ENCODE peak calls at places on chromosomes 1 and 21, in six cellular contexts. One of them, this sample, is unnamed.

GRCh38 chr1:15940110-15941043 is 35.5 kb downstream of the ZBTB17 start:
- DNase-seq in AG09309: no peak
- DNase-seq in AG04449: no peak
- DNase-seq in BE2C: no peak
- DNase-seq in adrenal gland: no peak
- DNase-seq in lower leg skin: no peak
- DNase-seq in this sample: no peak

GRCh38 chr1:27555700-27556424 is 48.1 kb downstream of the AHDC1 start:
- DNase-seq in AG09309: no peak
- DNase-seq in AG04449: no peak
- DNase-seq in BE2C: no peak
- DNase-seq in adrenal gland: no peak
- DNase-seq in lower leg skin: no peak
- DNase-seq in this sample: peak; percentile 85

GRCh38 chr21:32868631-32869454 is 97.3 kb upstream of the PAXBP1 start:
- DNase-seq in AG09309: no peak
- DNase-seq in AG04449: no peak
- DNase-seq in BE2C: no peak
- DNase-seq in adrenal gland: no peak
- DNase-seq in lower leg skin: no peak
- DNase-seq in this sample: no peak

GRCh38 chr1:93907718-93908117 is 1.5 kb downstream of the GCLM start:
- DNase-seq in AG09309: peak; percentile 16
- DNase-seq in AG04449: no peak
- DNase-seq in BE2C: peak; percentile 60
- DNase-seq in adrenal gland: peak; percentile 48
- DNase-seq in lower leg skin: no peak
- DNase-seq in this sample: no peak

GRCh38 chr21:43283136-43283924 is 114.5 kb downstream of the CRYAA start:
- DNase-seq in AG09309: no peak
- DNase-seq in AG04449: no peak
- DNase-seq in BE2C: peak; percentile 1
- DNase-seq in adrenal gland: no peak
- DNase-seq in lower leg skin: no peak
- DNase-seq in this sample: no peak

GRCh38 chr1:236282159-236282716 is 480 bp upstream of the ERO1B start:
- DNase-seq in AG09309: no peak
- DNase-seq in AG04449: no peak
- DNase-seq in BE2C: no peak
- DNase-seq in adrenal gland: no peak
- DNase-seq in lower leg skin: peak; percentile 89
- DNase-seq in this sample: peak; percentile 66

GRCh38 chr21:33951276-33952178 is 35.9 kb upstream of the ATP5PO start:
- DNase-seq in AG09309: no peak
- DNase-seq in AG04449: no peak
- DNase-seq in BE2C: no peak
- DNase-seq in adrenal gland: no peak
- DNase-seq in lower leg skin: no peak
- DNase-seq in this sample: peak; percentile 18

GRCh38 chr1:54371038-54371935 is 34.9 kb downstream of the SSBP3 start:
- DNase-seq in AG09309: no peak
- DNase-seq in AG04449: no peak
- DNase-seq in BE2C: no peak
- DNase-seq in adrenal gland: peak; percentile 79
- DNase-seq in lower leg skin: no peak
- DNase-seq in this sample: no peak

GRCh38 chr1:200311256-200311655 is 98.6 kb downstream of the ZNF281 start:
- DNase-seq in AG09309: no peak
- DNase-seq in AG04449: no peak
- DNase-seq in BE2C: no peak
- DNase-seq in adrenal gland: no peak
- DNase-seq in lower leg skin: no peak
- DNase-seq in this sample: no peak

GRCh38 chr1:64864018-64864945 is 102.1 kb downstream of the JAK1 start:
- DNase-seq in AG09309: no peak
- DNase-seq in AG04449: no peak
- DNase-seq in BE2C: no peak
- DNase-seq in adrenal gland: peak; percentile 62
- DNase-seq in lower leg skin: peak; percentile 89
- DNase-seq in this sample: peak; percentile 97

GRCh38 chr21:35400233-35400939 is 351.3 kb upstream of the RUNX1 start:
- DNase-seq in AG09309: no peak
- DNase-seq in AG04449: no peak
- DNase-seq in BE2C: no peak
- DNase-seq in adrenal gland: peak; percentile 29
- DNase-seq in lower leg skin: no peak
- DNase-seq in this sample: peak; percentile 86

GRCh38 chr1:205410581-205411298 is 11.1 kb downstream of the LEMD1 start:
- DNase-seq in AG09309: no peak
- DNase-seq in AG04449: no peak
- DNase-seq in BE2C: no peak
- DNase-seq in adrenal gland: peak; percentile 41
- DNase-seq in lower leg skin: peak; percentile 18
- DNase-seq in this sample: no peak

GRCh38 chr1:227333423-227333822 is 15.1 kb upstream of the CDC42BPA start:
- DNase-seq in AG09309: no peak
- DNase-seq in AG04449: no peak
- DNase-seq in BE2C: no peak
- DNase-seq in adrenal gland: no peak
- DNase-seq in lower leg skin: no peak
- DNase-seq in this sample: no peak

GRCh38 chr1:102837551-102837950 is 270.8 kb downstream of the COL11A1 start:
- DNase-seq in AG09309: no peak
- DNase-seq in AG04449: no peak
- DNase-seq in BE2C: no peak
- DNase-seq in adrenal gland: no peak
- DNase-seq in lower leg skin: no peak
- DNase-seq in this sample: no peak

GRCh38 chr1:117673405-117673804 is 67.6 kb downstream of the TENT5C start:
- DNase-seq in AG09309: peak; percentile 63
- DNase-seq in AG04449: peak; percentile 41
- DNase-seq in BE2C: no peak
- DNase-seq in adrenal gland: no peak
- DNase-seq in lower leg skin: no peak
- DNase-seq in this sample: no peak

GRCh38 chr1:64004451-64004850 is 199.0 kb upstream of the UBE2U start:
- DNase-seq in AG09309: no peak
- DNase-seq in AG04449: no peak
- DNase-seq in BE2C: no peak
- DNase-seq in adrenal gland: no peak
- DNase-seq in lower leg skin: no peak
- DNase-seq in this sample: no peak

GRCh38 chr1:53725238-53725689 is 13.7 kb downstream of the GLIS1 start:
- DNase-seq in AG09309: no peak
- DNase-seq in AG04449: no peak
- DNase-seq in BE2C: peak; percentile 54
- DNase-seq in adrenal gland: no peak
- DNase-seq in lower leg skin: no peak
- DNase-seq in this sample: no peak

GRCh38 chr21:38925923-38926322 is 120.2 kb downstream of the ETS2 start:
- DNase-seq in AG09309: peak; percentile 76
- DNase-seq in AG04449: peak; percentile 67
- DNase-seq in BE2C: no peak
- DNase-seq in adrenal gland: peak; percentile 63
- DNase-seq in lower leg skin: peak; percentile 91
- DNase-seq in this sample: no peak

GRCh38 chr1:30615076-30615795 is 108.1 kb downstream of the MATN1 start:
- DNase-seq in AG09309: no peak
- DNase-seq in AG04449: no peak
- DNase-seq in BE2C: no peak
- DNase-seq in adrenal gland: no peak
- DNase-seq in lower leg skin: peak; percentile 39
- DNase-seq in this sample: no peak

GRCh38 chr1:3785458-3786157 is 10.7 kb downstream of the LRRC47 start:
- DNase-seq in AG09309: no peak
- DNase-seq in AG04449: no peak
- DNase-seq in BE2C: no peak
- DNase-seq in adrenal gland: peak; percentile 77
- DNase-seq in lower leg skin: no peak
- DNase-seq in this sample: peak; percentile 36

GRCh38 chr1:183129921-183130675 is 56.0 kb upstream of the LAMC2 start:
- DNase-seq in AG09309: no peak
- DNase-seq in AG04449: no peak
- DNase-seq in BE2C: no peak
- DNase-seq in adrenal gland: no peak
- DNase-seq in lower leg skin: peak; percentile 93
- DNase-seq in this sample: no peak

GRCh38 chr1:94118013-94118412 is 2.9 kb downstream of the ABCA4 start:
- DNase-seq in AG09309: no peak
- DNase-seq in AG04449: no peak
- DNase-seq in BE2C: no peak
- DNase-seq in adrenal gland: no peak
- DNase-seq in lower leg skin: peak; percentile 50
- DNase-seq in this sample: no peak

GRCh38 chr1:115041654-115042053 is 12.0 kb downstream of the TSHB start:
- DNase-seq in AG09309: no peak
- DNase-seq in AG04449: no peak
- DNase-seq in BE2C: no peak
- DNase-seq in adrenal gland: no peak
- DNase-seq in lower leg skin: no peak
- DNase-seq in this sample: no peak

GRCh38 chr1:39540504-39541031 is 36.0 kb downstream of the PABPC4 start:
- DNase-seq in AG09309: peak; percentile 78
- DNase-seq in AG04449: peak; percentile 9
- DNase-seq in BE2C: no peak
- DNase-seq in adrenal gland: peak; percentile 74
- DNase-seq in lower leg skin: peak; percentile 94
- DNase-seq in this sample: no peak

GRCh38 chr1:221602866-221603265 is 139.0 kb downstream of the DUSP10 start:
- DNase-seq in AG09309: peak; percentile 27
- DNase-seq in AG04449: no peak
- DNase-seq in BE2C: no peak
- DNase-seq in adrenal gland: peak; percentile 34
- DNase-seq in lower leg skin: no peak
- DNase-seq in this sample: no peak

GRCh38 chr1:26161408-26162219 is 2.7 kb downstream of the FAM110D start:
- DNase-seq in AG09309: no peak
- DNase-seq in AG04449: no peak
- DNase-seq in BE2C: peak; percentile 61
- DNase-seq in adrenal gland: peak; percentile 59
- DNase-seq in lower leg skin: no peak
- DNase-seq in this sample: no peak

GRCh38 chr1:14949836-14950674 is 203.5 kb upstream of the TMEM51 start:
- DNase-seq in AG09309: no peak
- DNase-seq in AG04449: no peak
- DNase-seq in BE2C: no peak
- DNase-seq in adrenal gland: no peak
- DNase-seq in lower leg skin: no peak
- DNase-seq in this sample: no peak

GRCh38 chr1:167629681-167630567 is at the start of gene RCSD1:
- DNase-seq in AG09309: no peak
- DNase-seq in AG04449: no peak
- DNase-seq in BE2C: no peak
- DNase-seq in adrenal gland: peak; percentile 13
- DNase-seq in lower leg skin: peak; percentile 86
- DNase-seq in this sample: peak; percentile 76

GRCh38 chr1:42168798-42169197 is 4.3 kb upstream of the GUCA2A start:
- DNase-seq in AG09309: no peak
- DNase-seq in AG04449: no peak
- DNase-seq in BE2C: no peak
- DNase-seq in adrenal gland: no peak
- DNase-seq in lower leg skin: no peak
- DNase-seq in this sample: no peak

GRCh38 chr1:225809842-225810578 is at the start of gene EPHX1:
- DNase-seq in AG09309: peak; percentile 45
- DNase-seq in AG04449: peak; percentile 29
- DNase-seq in BE2C: peak; percentile 92
- DNase-seq in adrenal gland: peak; percentile 91
- DNase-seq in lower leg skin: peak; percentile 98
- DNase-seq in this sample: peak; percentile 44
- H3K4me3 ChIP-seq in AG09309: peak within 1 kb of the TSS; percentile 67
- H3K4me3 ChIP-seq in AG04449: peak within 1 kb of the TSS; percentile 75
- H3K4me3 ChIP-seq in BE2C: peak within 1 kb of the TSS; percentile 65
- H3K4me3 ChIP-seq in adrenal gland: peak within 1 kb of the TSS; percentile 30
- H3K4me3 ChIP-seq in lower leg skin: peak within 1 kb of the TSS; percentile 40
- H3K4me3 ChIP-seq in this sample: peak within 1 kb of the TSS; percentile 63

DNA sequence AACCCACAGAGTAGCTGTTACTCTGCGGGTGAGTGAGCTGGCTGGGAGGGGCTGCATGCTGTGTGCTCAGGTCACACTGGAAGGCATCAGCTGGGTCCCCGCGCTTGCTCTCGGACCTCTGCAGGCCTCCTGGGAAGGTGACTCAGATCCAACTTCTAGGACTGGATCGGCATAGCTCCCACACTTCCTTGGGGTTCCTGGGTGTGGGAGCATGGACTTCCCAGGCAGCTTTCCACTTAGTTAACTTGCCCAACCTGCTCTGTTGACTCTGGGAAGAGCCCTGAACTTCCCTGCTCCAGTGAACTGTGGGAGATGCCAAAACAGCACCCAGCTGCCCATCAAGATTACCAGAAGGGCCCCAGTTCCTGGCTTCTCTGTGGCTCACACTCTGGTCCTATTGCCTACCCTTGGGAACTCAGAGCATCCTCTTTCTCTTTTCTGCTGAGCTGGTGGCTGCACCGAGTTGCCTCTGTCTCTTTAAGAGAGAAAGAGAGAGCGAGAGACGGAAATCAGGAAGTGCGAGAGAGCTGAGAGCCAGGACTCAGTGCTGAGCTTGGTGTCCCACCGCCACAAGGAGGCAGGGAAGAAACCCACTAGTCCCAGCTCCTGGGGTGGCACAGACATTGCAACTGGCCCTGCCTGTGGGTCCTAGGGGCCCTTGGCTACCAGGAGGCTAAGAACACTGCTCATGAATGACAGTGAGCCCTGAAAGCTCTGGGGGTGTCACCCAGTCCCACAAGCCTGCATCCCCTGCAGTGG is at the start of gene IKBKE:
- DNase-seq in AG09309: peak; percentile 31
- DNase-seq in AG04449: no peak
- DNase-seq in BE2C: no peak
- DNase-seq in adrenal gland: peak; percentile 67
- DNase-seq in lower leg skin: no peak
- DNase-seq in this sample: peak; percentile 89
- TF ChIP-seq CTCF in AG09309: peak; percentile 45
- TF ChIP-seq CTCF in AG04449: peak; percentile 54
- TF ChIP-seq CTCF in BE2C: no peak
- TF ChIP-seq CTCF in adrenal gland: peak; percentile 42
- TF ChIP-seq CTCF in lower leg skin: no peak
- TF ChIP-seq CTCF in this sample: peak; percentile 52

DNA sequence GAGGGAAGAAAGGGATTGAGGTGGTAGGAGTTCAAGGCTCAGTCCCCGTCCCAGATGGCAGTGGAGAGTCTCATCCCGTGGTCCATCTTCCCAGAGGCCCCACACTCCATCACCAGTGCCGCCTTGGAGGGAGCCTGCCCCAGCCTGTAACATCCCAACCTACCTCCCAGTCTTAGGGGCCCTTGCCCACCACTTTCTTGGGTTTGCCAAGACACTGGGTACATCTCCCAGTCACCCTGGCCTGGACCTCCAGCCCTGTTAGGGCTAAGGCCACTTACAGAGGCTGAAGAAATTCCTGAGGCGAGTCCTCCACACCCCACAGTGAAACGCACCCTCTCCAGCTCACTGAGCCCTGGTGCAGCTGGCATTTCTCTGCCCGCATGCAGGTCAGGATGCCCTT is 3.3 kb downstream of the TMEM200B start:
- DNase-seq in AG09309: no peak
- DNase-seq in AG04449: no peak
- DNase-seq in BE2C: no peak
- DNase-seq in adrenal gland: no peak
- DNase-seq in lower leg skin: no peak
- DNase-seq in this sample: no peak
- H3K4me3 ChIP-seq in AG09309: no peak overlapping the region
- H3K4me3 ChIP-seq in AG04449: no peak overlapping the region
- H3K4me3 ChIP-seq in BE2C: no peak overlapping the region
- H3K4me3 ChIP-seq in adrenal gland: no peak overlapping the region
- H3K4me3 ChIP-seq in lower leg skin: no peak overlapping the region
- H3K4me3 ChIP-seq in this sample: no peak overlapping the region

GRCh38 chr1:66924756-66925557 is at the start of the genes DNAI4 and MIER1:
- DNase-seq in AG09309: peak; percentile 90
- DNase-seq in AG04449: peak; percentile 85
- DNase-seq in BE2C: peak; percentile 94
- DNase-seq in adrenal gland: peak; percentile 98
- DNase-seq in lower leg skin: peak; percentile 99
- DNase-seq in this sample: peak; percentile 97
- TF ChIP-seq CTCF in AG09309: peak; percentile 12
- TF ChIP-seq CTCF in AG04449: peak; percentile 6
- TF ChIP-seq CTCF in BE2C: peak; percentile 5
- TF ChIP-seq CTCF in adrenal gland: peak; percentile 61
- TF ChIP-seq CTCF in lower leg skin: no peak
- TF ChIP-seq CTCF in this sample: peak; percentile 34